ENCODE peak calls at places on chromosomes 7 and 10, in nine cellular contexts. X is transverse colon, D is K562, P is tibial nerve, I is sigmoid colon, H is upper lobe of left lung, O is A549, U is SK-N-SH, W is ovary. Y is an unnamed sample.

GRCh38 chr7:106430103-106430502 is 145.3 kb upstream of the NAMPT start:
- DNase-seq in X (no peak), D (no peak), P (no peak), I (no peak), H (no peak), O (no peak), U (no peak), W (no peak), Y (no peak)

GRCh38 chr10:79446451-79447020 is 1.1 kb upstream of the ZCCHC24 start:
- DNase-seq in X (peak), D (peak), P (peak), I (peak), H (peak), O (no peak), U (peak), W (peak), Y (no peak)

GRCh38 chr7:130943336-130943901 is 209.4 kb upstream of the KLF14 start:
- DNase-seq in X (no peak), D (no peak), P (no peak), I (no peak), H (no peak), O (peak), U (no peak), W (no peak), Y (no peak)

GRCh38 chr7:53111061-53111460 is 75.6 kb downstream of the POM121L12 start:
- DNase-seq in X (no peak), D (no peak), P (no peak), I (no peak), H (no peak), O (no peak), U (no peak), W (no peak), Y (no peak)

GRCh38 chr7:70036695-70037094 is 438.4 kb downstream of the AUTS2 start:
- DNase-seq in X (no peak), D (no peak), P (no peak), I (no peak), H (no peak), O (no peak), U (no peak), W (no peak), Y (no peak)

GRCh38 chr10:620417-620816 is 69.1 kb downstream of the DIP2C start:
- DNase-seq in X (no peak), D (no peak), P (no peak), I (no peak), H (no peak), O (no peak), U (no peak), W (no peak), Y (no peak)

GRCh38 chr7:45129181-45129800 is 17.8 kb upstream of the TBRG4 start:
- DNase-seq in X (no peak), D (no peak), P (no peak), I (no peak), H (no peak), O (no peak), U (no peak), W (no peak), Y (no peak)

GRCh38 chr10:131885391-131886165 is 15.2 kb upstream of the PPP2R2D start:
- DNase-seq in X (peak), D (peak), P (peak), I (peak), H (peak), O (peak), U (peak), W (peak), Y (no peak)

GRCh38 chr10:104922810-104923209 is 281.7 kb downstream of the SORCS3 start:
- DNase-seq in X (no peak), D (no peak), P (no peak), I (no peak), H (no peak), O (no peak), U (no peak), W (no peak), Y (no peak)

GRCh38 chr10:49448924-49449323 is 53.0 kb upstream of the DRGX start:
- DNase-seq in X (no peak), D (no peak), P (no peak), I (no peak), H (no peak), O (no peak), U (no peak), W (no peak), Y (no peak)

GRCh38 chr10:116538461-116538860 is 7.3 kb upstream of the PNLIP start:
- DNase-seq in X (no peak), D (no peak), P (no peak), I (no peak), H (no peak), O (no peak), U (no peak), W (no peak), Y (no peak)

GRCh38 chr10:132164801-132165278 is 21.9 kb upstream of the DPYSL4 start:
- DNase-seq in X (peak), D (peak), P (no peak), I (no peak), H (peak), O (no peak), U (no peak), W (no peak), Y (no peak)

GRCh38 chr10:20858292-20859124 is 38.6 kb downstream of the NEBL start:
- DNase-seq in X (no peak), D (no peak), P (no peak), I (no peak), H (no peak), O (peak), U (peak), W (no peak), Y (no peak)

GRCh38 chr7:40883826-40884225 is 749.0 kb downstream of the SUGCT start:
- DNase-seq in X (no peak), D (no peak), P (no peak), I (no peak), H (no peak), O (no peak), U (no peak), W (no peak), Y (no peak)

GRCh38 chr10:65550761-65551160 is 1375.1 kb upstream of the LRRTM3 start:
- DNase-seq in X (no peak), D (no peak), P (no peak), I (no peak), H (no peak), O (no peak), U (no peak), W (no peak), Y (no peak)

GRCh38 chr10:28300027-28300426 is 2.8 kb downstream of the MPP7 start:
- DNase-seq in X (no peak), D (peak), P (no peak), I (no peak), H (no peak), O (no peak), U (no peak), W (peak), Y (no peak)

GRCh38 chr7:117872565-117873055 is 631 bp downstream of the CTTNBP2 start:
- DNase-seq in X (peak), D (no peak), P (peak), I (peak), H (peak), O (no peak), U (no peak), W (peak), Y (no peak)

GRCh38 chr10:62047960-62048383 is 146.5 kb downstream of the ARID5B start:
- DNase-seq in X (peak), D (no peak), P (no peak), I (peak), H (no peak), O (no peak), U (no peak), W (peak), Y (no peak)

GRCh38 chr10:62047240-62047897 is 145.9 kb downstream of the ARID5B start:
- DNase-seq in X (no peak), D (no peak), P (no peak), I (no peak), H (no peak), O (no peak), U (no peak), W (no peak), Y (no peak)

GRCh38 chr10:62044569-62044968 is 143.1 kb downstream of the ARID5B start:
- DNase-seq in X (no peak), D (no peak), P (no peak), I (no peak), H (no peak), O (no peak), U (no peak), W (no peak), Y (no peak)

GRCh38 chr10:62046522-62047239 is 145.2 kb downstream of the ARID5B start:
- DNase-seq in X (no peak), D (no peak), P (no peak), I (peak), H (no peak), O (no peak), U (no peak), W (peak), Y (no peak)

GRCh38 chr10:62045765-62046521 is 144.4 kb downstream of the ARID5B start:
- DNase-seq in X (no peak), D (no peak), P (no peak), I (no peak), H (no peak), O (no peak), U (no peak), W (no peak), Y (no peak)
- TF ChIP-seq EP300 in X (peak), D (no peak), P (no peak), I (peak), H (no peak), O (no peak), U (peak), W (no peak), Y (no peak)

GRCh38 chr10:64115913-64116643 is 594.9 kb downstream of the REEP3 start:
- DNase-seq in X (peak), D (peak), P (no peak), I (no peak), H (no peak), O (peak), U (peak), W (no peak), Y (no peak)

GRCh38 chr10:64113796-64114195 is 592.6 kb downstream of the REEP3 start:
- DNase-seq in X (no peak), D (no peak), P (no peak), I (no peak), H (no peak), O (no peak), U (no peak), W (no peak), Y (no peak)

GRCh38 chr10:64115471-64115870 is 594.3 kb downstream of the REEP3 start:
- DNase-seq in X (no peak), D (no peak), P (no peak), I (no peak), H (no peak), O (no peak), U (no peak), W (no peak), Y (no peak)

GRCh38 chr10:64116731-64117130 is 595.5 kb downstream of the REEP3 start:
- DNase-seq in X (no peak), D (no peak), P (no peak), I (no peak), H (no peak), O (no peak), U (no peak), W (no peak), Y (no peak)

DNA sequence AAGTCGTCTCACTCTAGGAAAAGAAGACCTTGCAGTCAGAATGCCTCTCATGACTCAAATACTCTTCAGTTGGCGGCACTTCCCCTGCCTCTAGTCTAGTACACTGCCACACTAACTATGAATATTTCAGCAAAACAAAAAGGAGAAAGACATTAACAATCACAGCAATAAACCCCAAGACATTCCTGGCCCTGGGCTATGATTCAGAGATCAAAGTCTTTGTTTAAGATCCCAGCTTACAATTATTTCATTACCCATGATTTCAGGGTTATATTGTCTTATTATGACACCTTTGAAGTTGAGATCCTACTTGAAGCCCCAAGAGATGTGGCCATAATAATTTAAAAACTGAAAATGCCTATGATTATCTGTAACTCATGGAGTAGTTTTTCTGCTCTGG is 597.5 kb downstream of the REEP3 start:
- DNase-seq in X (no peak), D (no peak), P (no peak), I (no peak), H (no peak), O (no peak), U (no peak), W (no peak), Y (no peak)
- TF ChIP-seq EP300 in X (no peak), D (no peak), P (no peak), I (no peak), H (no peak), O (no peak), U (no peak), W (no peak), Y (no peak)

GRCh38 chr7:25947669-25948516 is 204.1 kb upstream of the NFE2L3 start:
- DNase-seq in X (no peak), D (no peak), P (no peak), I (no peak), H (no peak), O (no peak), U (no peak), W (no peak), Y (no peak)
- TF ChIP-seq EP300 in X (no peak), D (no peak), P (no peak), I (no peak), H (no peak), O (no peak), U (no peak), W (no peak), Y (no peak)

GRCh38 chr10:33715303-33715702 is 380.8 kb upstream of the NRP1 start:
- DNase-seq in X (no peak), D (no peak), P (no peak), I (no peak), H (peak), O (no peak), U (no peak), W (no peak), Y (no peak)
- TF ChIP-seq EP300 in X (no peak), D (no peak), P (no peak), I (no peak), H (no peak), O (no peak), U (no peak), W (no peak), Y (no peak)

Y was measured in suprapubic skin.